ENCODE peak calls at places on chromosomes 16 and 17, in five cellular contexts. One of them, this sample, is unnamed.
A peak's percentile ranks its signal among the peaks of the same experiment; 100 is the strongest.

GRCh38 chr17:60147553-60148241 is 2.1 kb upstream of the CA4 start:
- DNase-seq in HTR-8/SVneo: no peak
- DNase-seq in stimulated activated naive CD4-positive, alpha-beta T cell: no peak
- DNase-seq in A549: no peak
- DNase-seq in NCI-H446: no peak
- DNase-seq in this sample: no peak

GRCh38 chr17:77160032-77160876 is 19.5 kb downstream of the SEC14L1 start:
- DNase-seq in HTR-8/SVneo: no peak
- DNase-seq in stimulated activated naive CD4-positive, alpha-beta T cell: no peak
- DNase-seq in A549: no peak
- DNase-seq in NCI-H446: peak; percentile 65
- DNase-seq in this sample: no peak

GRCh38 chr17:66634193-66634592 is 200.7 kb upstream of the CACNG5 start:
- DNase-seq in HTR-8/SVneo: no peak
- DNase-seq in stimulated activated naive CD4-positive, alpha-beta T cell: no peak
- DNase-seq in A549: no peak
- DNase-seq in NCI-H446: no peak
- DNase-seq in this sample: no peak

GRCh38 chr16:19835989-19836421 is 48.6 kb downstream of the GPRC5B start:
- DNase-seq in HTR-8/SVneo: peak; percentile 10
- DNase-seq in stimulated activated naive CD4-positive, alpha-beta T cell: no peak
- DNase-seq in A549: no peak
- DNase-seq in NCI-H446: no peak
- DNase-seq in this sample: no peak

GRCh38 chr16:30602595-30603277 is 7.5 kb downstream of the ZNF689 start:
- DNase-seq in HTR-8/SVneo: no peak
- DNase-seq in stimulated activated naive CD4-positive, alpha-beta T cell: no peak
- DNase-seq in A549: no peak
- DNase-seq in NCI-H446: no peak
- DNase-seq in this sample: no peak

GRCh38 chr17:63999680-64000531 is 1.8 kb downstream of the PRR29 start:
- DNase-seq in HTR-8/SVneo: no peak
- DNase-seq in stimulated activated naive CD4-positive, alpha-beta T cell: peak; percentile 6
- DNase-seq in A549: no peak
- DNase-seq in NCI-H446: no peak
- DNase-seq in this sample: no peak

GRCh38 chr17:64920026-64920418 is 744 bp upstream of the LRRC37A3 start:
- DNase-seq in HTR-8/SVneo: no peak
- DNase-seq in stimulated activated naive CD4-positive, alpha-beta T cell: no peak
- DNase-seq in A549: no peak
- DNase-seq in NCI-H446: no peak
- DNase-seq in this sample: no peak

GRCh38 chr17:40615295-40615988 is 32.2 kb downstream of the SMARCE1 start:
- DNase-seq in HTR-8/SVneo: peak; percentile 87
- DNase-seq in stimulated activated naive CD4-positive, alpha-beta T cell: peak; percentile 69
- DNase-seq in A549: peak; percentile 91
- DNase-seq in NCI-H446: peak; percentile 2
- DNase-seq in this sample: no peak

GRCh38 chr16:89972244-89973234 is 24.0 kb downstream of the DEF8 start:
- DNase-seq in HTR-8/SVneo: peak; percentile 99
- DNase-seq in stimulated activated naive CD4-positive, alpha-beta T cell: peak; percentile 91
- DNase-seq in A549: peak; percentile 99
- DNase-seq in NCI-H446: peak; percentile 90
- DNase-seq in this sample: peak; percentile 82

GRCh38 chr17:600576-601301 is 113.9 kb downstream of the VPS53 start:
- DNase-seq in HTR-8/SVneo: no peak
- DNase-seq in stimulated activated naive CD4-positive, alpha-beta T cell: no peak
- DNase-seq in A549: no peak
- DNase-seq in NCI-H446: peak; percentile 32
- DNase-seq in this sample: no peak

GRCh38 chr17:40518401-40519088 is 17.1 kb upstream of the TNS4 start:
- DNase-seq in HTR-8/SVneo: peak; percentile 71
- DNase-seq in stimulated activated naive CD4-positive, alpha-beta T cell: no peak
- DNase-seq in A549: peak; percentile 96
- DNase-seq in NCI-H446: no peak
- DNase-seq in this sample: no peak

GRCh38 chr16:78811247-78811646 is 711.8 kb downstream of the WWOX start:
- DNase-seq in HTR-8/SVneo: no peak
- DNase-seq in stimulated activated naive CD4-positive, alpha-beta T cell: no peak
- DNase-seq in A549: no peak
- DNase-seq in NCI-H446: no peak
- DNase-seq in this sample: no peak

GRCh38 chr17:19387921-19388521 is 1.0 kb upstream of the MFAP4 start:
- DNase-seq in HTR-8/SVneo: no peak
- DNase-seq in stimulated activated naive CD4-positive, alpha-beta T cell: no peak
- DNase-seq in A549: no peak
- DNase-seq in NCI-H446: peak; percentile 92
- DNase-seq in this sample: no peak

GRCh38 chr17:36755586-36755985 is 154.2 kb downstream of the MRM1 start:
- DNase-seq in HTR-8/SVneo: peak; percentile 33
- DNase-seq in stimulated activated naive CD4-positive, alpha-beta T cell: peak; percentile 11
- DNase-seq in A549: peak; percentile 70
- DNase-seq in NCI-H446: no peak
- DNase-seq in this sample: no peak

GRCh38 chr16:66406534-66407368 is 20.3 kb upstream of the BEAN1 start:
- DNase-seq in HTR-8/SVneo: peak; percentile 84
- DNase-seq in stimulated activated naive CD4-positive, alpha-beta T cell: peak; percentile 82
- DNase-seq in A549: peak; percentile 92
- DNase-seq in NCI-H446: peak; percentile 58
- DNase-seq in this sample: peak; percentile 60

GRCh38 chr16:67441907-67442306 is 11.0 kb downstream of the HSD11B2 start:
- DNase-seq in HTR-8/SVneo: no peak
- DNase-seq in stimulated activated naive CD4-positive, alpha-beta T cell: no peak
- DNase-seq in A549: no peak
- DNase-seq in NCI-H446: peak; percentile 67
- DNase-seq in this sample: no peak

GRCh38 chr17:33939959-33940358 is 315.1 kb upstream of the CCL2 start:
- DNase-seq in HTR-8/SVneo: no peak
- DNase-seq in stimulated activated naive CD4-positive, alpha-beta T cell: no peak
- DNase-seq in A549: no peak
- DNase-seq in NCI-H446: no peak
- DNase-seq in this sample: no peak